ENCODE peak calls at places on chromosomes 1 and 21, in nine cellular contexts. Q, Z, S, E, A, K, F, D and U are unnamed samples.

GRCh38 chr1:234975122-234975940 is 153.3 kb downstream of the TOMM20 start:
- DNase-seq in Q (no peak), Z (no peak), S (no peak), E (no peak), A (no peak), K (peak), F (no peak), D (no peak), U (no peak)

GRCh38 chr1:43284711-43285110 is 670 bp downstream of the C1orf210 start:
- DNase-seq in Q (no peak), Z (no peak), S (no peak), E (no peak), A (no peak), K (no peak), F (no peak), D (no peak), U (peak)

GRCh38 chr1:239243003-239243402 is 143.4 kb upstream of the CHRM3 start:
- DNase-seq in Q (no peak), Z (no peak), S (no peak), E (no peak), A (no peak), K (no peak), F (no peak), D (no peak), U (no peak)

GRCh38 chr1:68624233-68624632 is 127.4 kb upstream of the DEPDC1 start:
- DNase-seq in Q (no peak), Z (no peak), S (no peak), E (no peak), A (no peak), K (peak), F (no peak), D (no peak), U (no peak)

GRCh38 chr1:228316589-228317387 is 89.8 kb downstream of the TRIM11 start:
- DNase-seq in Q (no peak), Z (no peak), S (no peak), E (no peak), A (no peak), K (no peak), F (no peak), D (no peak), U (peak)

GRCh38 chr1:118907466-118907865 is 80.7 kb downstream of the TBX15 start:
- DNase-seq in Q (no peak), Z (no peak), S (no peak), E (no peak), A (no peak), K (no peak), F (no peak), D (no peak), U (no peak)

GRCh38 chr1:162136760-162137537 is 67.5 kb downstream of the NOS1AP start:
- DNase-seq in Q (no peak), Z (no peak), S (no peak), E (no peak), A (no peak), K (peak), F (no peak), D (no peak), U (no peak)

GRCh38 chr1:31931241-31932225 is 6.6 kb downstream of the PTP4A2 start:
- DNase-seq in Q (no peak), Z (no peak), S (no peak), E (peak), A (no peak), K (peak), F (no peak), D (no peak), U (no peak)

GRCh38 chr1:28934676-28935075 is 20.3 kb downstream of the EPB41 start:
- DNase-seq in Q (no peak), Z (no peak), S (no peak), E (no peak), A (no peak), K (no peak), F (no peak), D (no peak), U (no peak)

GRCh38 chr1:90274376-90274775 is 279.5 kb downstream of the ZNF326 start:
- DNase-seq in Q (no peak), Z (no peak), S (no peak), E (no peak), A (no peak), K (peak), F (no peak), D (no peak), U (no peak)

GRCh38 chr1:59885160-59885832 is 41.3 kb downstream of the CYP2J2 start:
- DNase-seq in Q (no peak), Z (no peak), S (no peak), E (no peak), A (no peak), K (no peak), F (no peak), D (no peak), U (no peak)

GRCh38 chr1:26237230-26237966 is 3.4 kb downstream of the CEP85 start:
- DNase-seq in Q (no peak), Z (no peak), S (no peak), E (no peak), A (no peak), K (peak), F (no peak), D (no peak), U (no peak)

GRCh38 chr1:10415211-10415930 is 14.9 kb upstream of the CENPS start:
- DNase-seq in Q (no peak), Z (peak), S (no peak), E (peak), A (no peak), K (peak), F (no peak), D (no peak), U (no peak)

GRCh38 chr1:201298381-201299367 is 15.4 kb downstream of the PKP1 start:
- DNase-seq in Q (no peak), Z (peak), S (no peak), E (no peak), A (no peak), K (no peak), F (no peak), D (no peak), U (no peak)

GRCh38 chr1:228029281-228029680 is 22.5 kb downstream of the WNT3A start:
- DNase-seq in Q (no peak), Z (no peak), S (no peak), E (no peak), A (no peak), K (no peak), F (no peak), D (no peak), U (no peak)

GRCh38 chr1:24929876-24930702 is at the start of gene RUNX3:
- DNase-seq in Q (peak), Z (peak), S (peak), E (peak), A (peak), K (no peak), F (peak), D (peak), U (no peak)

GRCh38 chr1:23989249-23989648 is 9.1 kb upstream of the SRSF10 start:
- DNase-seq in Q (no peak), Z (no peak), S (no peak), E (no peak), A (no peak), K (no peak), F (no peak), D (no peak), U (no peak)

GRCh38 chr1:226991920-226992319 is 51.8 kb downstream of the COQ8A start:
- DNase-seq in Q (no peak), Z (no peak), S (no peak), E (no peak), A (no peak), K (no peak), F (no peak), D (no peak), U (no peak)

GRCh38 chr1:24727490-24728214 is 17.6 kb upstream of the CLIC4 start:
- DNase-seq in Q (no peak), Z (peak), S (no peak), E (peak), A (peak), K (peak), F (no peak), D (no peak), U (no peak)

GRCh38 chr1:201542166-201543045 is 3.5 kb downstream of the NAV1 start:
- DNase-seq in Q (no peak), Z (no peak), S (no peak), E (no peak), A (no peak), K (no peak), F (no peak), D (no peak), U (no peak)

GRCh38 chr21:16194851-16195251 is 465.1 kb downstream of the USP25 start:
- DNase-seq in Q (no peak), Z (no peak), S (no peak), E (peak), A (no peak), K (peak), F (no peak), D (no peak), U (no peak)

GRCh38 chr1:95380909-95381308 is 146.9 kb downstream of the RWDD3 start:
- DNase-seq in Q (no peak), Z (no peak), S (no peak), E (no peak), A (no peak), K (no peak), F (no peak), D (no peak), U (no peak)

GRCh38 chr1:84569216-84569615 is 5.0 kb downstream of the CTBS start:
- DNase-seq in Q (no peak), Z (no peak), S (no peak), E (no peak), A (no peak), K (no peak), F (no peak), D (no peak), U (no peak)

GRCh38 chr1:180181048-180181447 is 26.4 kb downstream of the QSOX1 start:
- DNase-seq in Q (no peak), Z (no peak), S (peak), E (no peak), A (peak), K (no peak), F (no peak), D (no peak), U (no peak)

GRCh38 chr1:61299468-61299867 is 217.1 kb downstream of the NFIA start:
- DNase-seq in Q (no peak), Z (no peak), S (no peak), E (no peak), A (no peak), K (no peak), F (no peak), D (peak), U (no peak)

GRCh38 chr21:44528634-44528995 is 11.4 kb downstream of the KRTAP10-1 start:
- DNase-seq in Q (no peak), Z (no peak), S (no peak), E (no peak), A (no peak), K (no peak), F (no peak), D (no peak), U (no peak)

GRCh38 chr1:52899445-52899894 is 22.1 kb downstream of the ECHDC2 start:
- DNase-seq in Q (no peak), Z (no peak), S (no peak), E (no peak), A (no peak), K (no peak), F (no peak), D (no peak), U (no peak)

GRCh38 chr1:11062965-11063401 is 3.2 kb upstream of the SRM start:
- DNase-seq in Q (no peak), Z (no peak), S (no peak), E (no peak), A (peak), K (peak), F (no peak), D (no peak), U (no peak)

GRCh38 chr1:45400049-45400448 is 59.8 kb upstream of the MUTYH start:
- DNase-seq in Q (no peak), Z (no peak), S (no peak), E (no peak), A (no peak), K (no peak), F (no peak), D (no peak), U (no peak)

GRCh38 chr1:1144122-1144842 is 28.4 kb upstream of the C1orf159 start:
- DNase-seq in Q (peak), Z (peak), S (peak), E (no peak), A (peak), K (no peak), F (peak), D (peak), U (no peak)

GRCh38 chr1:1770102-1770501 is 8.2 kb downstream of the NADK start:
- DNase-seq in Q (no peak), Z (no peak), S (no peak), E (no peak), A (no peak), K (no peak), F (no peak), D (no peak), U (no peak)